ENCODE peak calls at places on chromosomes 3 and 15, in seven cellular contexts. O is neural progenitor cell, G is foreskin fibroblast, Q is cardiac fibroblast, S is breast epithelium, H is mammary epithelial cell, A is left lung. X is an unnamed sample.

GRCh38 chr15:30923429-30923828 is 19.7 kb downstream of the FAN1 start:
- DNase-seq in H (no peak), Q (no peak), S (no peak), G (no peak), A (no peak), O (peak; percentile 30), X (no peak)

GRCh38 chr3:113431811-113432210 is 9.5 kb downstream of the CFAP44 start:
- DNase-seq in S (no peak), A (no peak), H (no peak), Q (peak; percentile 12), G (peak; percentile 15), O (no peak), X (no peak)

GRCh38 chr3:43648957-43649356 is 27.1 kb upstream of the ANO10 start:
- DNase-seq in G (no peak), O (no peak), H (no peak), S (no peak), A (no peak), Q (no peak), X (no peak)

GRCh38 chr15:90885432-90886290 is 1.4 kb downstream of the FES start:
- DNase-seq in S (peak; percentile 71), A (peak; percentile 85), H (no peak), Q (peak; percentile 71), G (no peak), O (peak; percentile 85), X (no peak)

GRCh38 chr3:192919895-192920294 is 2.2 kb upstream of the MB21D2 start:
- DNase-seq in Q (no peak), O (no peak), H (no peak), S (no peak), A (no peak), G (no peak), X (no peak)

GRCh38 chr3:86948840-86949239 is 42.1 kb downstream of the VGLL3 start:
- DNase-seq in G (peak; percentile 76), Q (peak; percentile 80), S (no peak), H (peak; percentile 88), A (no peak), O (no peak), X (no peak)

GRCh38 chr15:85354432-85354831 is 26.0 kb upstream of the AKAP13 start:
- DNase-seq in Q (peak; percentile 26), S (no peak), A (no peak), G (peak; percentile 32), H (no peak), O (no peak), X (peak; percentile 64)

GRCh38 chr15:87563840-87564239 is 692.7 kb downstream of the NTRK3 start:
- DNase-seq in G (no peak), Q (no peak), H (no peak), S (no peak), A (no peak), O (no peak), X (no peak)

GRCh38 chr15:67406257-67406861 is 114.6 kb upstream of the C15orf61 start:
- DNase-seq in S (no peak), H (no peak), O (no peak), Q (peak; percentile 14), G (no peak), A (no peak), X (no peak)

GRCh38 chr15:67103869-67104268 is 38.5 kb downstream of the SMAD3 start:
- DNase-seq in H (no peak), S (no peak), A (no peak), Q (no peak), O (no peak), G (no peak), X (no peak)

GRCh38 chr15:59549826-59550225 is 61.8 kb upstream of the GCNT3 start:
- DNase-seq in H (no peak), A (no peak), S (no peak), O (no peak), G (no peak), Q (no peak), X (no peak)

GRCh38 chr3:129485681-129486056 is 42.8 kb upstream of the RHO start:
- DNase-seq in G (peak; percentile 99), A (peak; percentile 88), Q (peak; percentile 99), O (no peak), H (peak; percentile 98), S (peak; percentile 93), X (no peak)

GRCh38 chr3:16101295-16102186 is 72.9 kb upstream of the GALNT15 start:
- DNase-seq in S (no peak), G (no peak), A (no peak), O (no peak), Q (peak; percentile 67), H (peak; percentile 99), X (peak; percentile 40)

GRCh38 chr3:151439652-151440125 is 21.2 kb downstream of the IGSF10 start:
- DNase-seq in H (peak; percentile 60), Q (peak; percentile 84), A (no peak), S (no peak), O (peak; percentile 62), G (peak; percentile 66), X (no peak)

GRCh38 chr15:68631621-68632051 is 52.8 kb downstream of the CORO2B start:
- DNase-seq in H (no peak), Q (no peak), O (peak; percentile 46), A (no peak), S (no peak), G (no peak), X (no peak)

GRCh38 chr3:64616953-64617352 is 70.8 kb downstream of the ADAMTS9 start:
- DNase-seq in Q (no peak), H (no peak), A (no peak), O (no peak), G (no peak), S (no peak), X (no peak)

GRCh38 chr3:150106752-150107428 is 136.2 kb upstream of the PFN2 start:
- DNase-seq in A (no peak), O (peak; percentile 75), H (no peak), Q (peak; percentile 84), G (peak; percentile 92), S (no peak), X (peak; percentile 68)

GRCh38 chr3:73144276-73144675 is 82.8 kb downstream of the EBLN2 start:
- DNase-seq in S (no peak), H (no peak), Q (no peak), A (no peak), O (no peak), G (peak; percentile 10), X (peak; percentile 17)

GRCh38 chr15:25171856-25172687 is 217.3 kb downstream of the SNRPN start:
- DNase-seq in H (no peak), Q (no peak), A (peak; percentile 16), O (no peak), S (peak; percentile 31), G (no peak), X (no peak)

GRCh38 chr3:194632211-194632982 is 822 bp downstream of the TMEM44 start:
- DNase-seq in G (peak; percentile 28), A (peak; percentile 32), H (peak; percentile 34), S (no peak), O (no peak), Q (peak; percentile 61), X (no peak)

GRCh38 chr3:18937574-18937973 is 210.7 kb upstream of the KCNH8 start:
- DNase-seq in S (no peak), H (no peak), Q (no peak), G (no peak), O (no peak), A (no peak), X (no peak)

GRCh38 chr3:111073186-111073585 is 1.6 kb downstream of the NECTIN3 start:
- DNase-seq in S (no peak), H (peak; percentile 7), G (no peak), A (no peak), O (no peak), Q (peak; percentile 60), X (no peak)

GRCh38 chr15:29692527-29692926 is 129.7 kb downstream of the TJP1 start:
- DNase-seq in Q (peak; percentile 27), G (no peak), S (no peak), A (no peak), H (no peak), O (peak; percentile 22), X (no peak)
- TF ChIP-seq CTCF in Q (peak; percentile 58), G (peak; percentile 10), S (no peak), A (no peak), H (peak; percentile 48), O (peak; percentile 59), X (peak; percentile 42)

DNA sequence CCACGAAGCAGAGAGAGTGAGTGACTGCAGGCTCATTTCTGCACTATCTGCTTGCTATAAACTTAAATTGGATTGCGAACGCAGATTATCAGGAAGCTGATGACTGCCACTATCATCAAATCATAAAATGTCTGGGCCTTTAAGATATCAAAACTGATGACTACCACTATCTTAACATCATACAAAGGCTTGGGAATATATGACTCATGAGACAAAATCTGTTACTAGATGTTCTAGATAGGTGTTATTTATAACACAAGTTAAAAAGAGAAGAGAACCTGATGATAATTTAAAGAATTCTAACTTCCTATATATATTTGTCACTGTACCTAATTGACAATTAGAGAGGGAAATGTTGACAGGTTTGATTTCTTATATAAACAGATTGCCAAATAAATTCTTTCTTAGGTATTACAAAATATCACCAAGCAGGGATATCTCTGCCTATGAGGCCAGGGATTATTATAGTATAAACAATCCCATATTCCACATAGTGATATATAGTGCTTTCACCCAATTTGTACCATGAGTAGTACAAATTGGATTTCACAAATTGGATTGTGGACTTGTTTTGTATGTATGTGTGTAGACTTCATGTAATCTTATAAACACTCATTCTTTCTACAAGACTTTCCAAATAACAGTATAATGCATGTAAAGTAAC is 1157.2 kb downstream of the ROBO1 start:
- DNase-seq in A (no peak), Q (peak; percentile 29), S (no peak), O (no peak), G (no peak), H (peak; percentile 3), X (no peak)
- H3K4me3 ChIP-seq in A (no peak overlapping the region), Q (no peak overlapping the region), S (no peak overlapping the region), O (no peak overlapping the region), G (no peak overlapping the region), H (no peak overlapping the region), X (no peak overlapping the region)

GRCh38 chr3:107512108-107512507 is 10.7 kb upstream of the BBX start:
- DNase-seq in H (no peak), O (no peak), G (no peak), Q (peak; percentile 18), S (no peak), A (no peak), X (no peak)
- TF ChIP-seq CTCF in H (no peak), O (peak; percentile 16), G (no peak), Q (no peak), S (no peak), A (no peak), X (no peak)

DNA sequence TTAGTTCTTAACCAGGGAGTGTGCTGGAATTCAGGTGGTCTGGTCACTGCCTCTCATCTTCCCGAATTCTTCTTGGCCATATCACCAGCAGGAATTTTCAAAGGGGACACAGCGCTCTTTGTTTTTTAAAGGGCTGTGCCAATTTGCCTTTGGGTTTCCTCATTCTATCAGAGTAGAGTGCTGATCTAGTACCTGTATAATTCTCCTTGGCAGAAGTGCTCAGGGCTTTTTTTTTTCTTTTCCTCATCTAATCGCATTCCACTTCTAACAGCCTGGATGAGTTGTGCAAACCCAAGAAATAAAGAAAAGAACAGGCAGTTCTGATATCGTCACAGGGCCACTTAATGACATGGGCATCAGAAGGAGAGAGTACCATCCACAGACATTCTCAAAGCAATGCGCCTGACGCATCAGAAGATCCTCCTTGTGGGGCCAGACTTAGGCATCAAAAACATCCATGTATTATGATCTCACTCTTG is 121.0 kb downstream of the ASB7 start:
- DNase-seq in H (peak; percentile 73), A (no peak), S (peak; percentile 30), G (no peak), Q (no peak), O (no peak), X (no peak)
- H3K4me3 ChIP-seq in H (no peak overlapping the region), A (no peak overlapping the region), S (no peak overlapping the region), G (no peak overlapping the region), Q (no peak overlapping the region), O (no peak overlapping the region), X (no peak overlapping the region)